ENCODE peak calls at places on chromosome 9, in eight cellular contexts. B, A, N, S, U, Z, Y and D are unnamed samples.

GRCh38 chr9:112403802-112404201 is 23.9 kb downstream of the HSDL2 start:
- DNase-seq in Z (no peak), A (no peak), Y (no peak), N (no peak), S (no peak), U (no peak), B (no peak), D (no peak)

GRCh38 chr9:121286973-121287721 is 19.2 kb downstream of the GSN start:
- DNase-seq in B (peak; percentile 97), Z (no peak), Y (peak; percentile 81), S (peak; percentile 96), N (no peak), U (peak; percentile 94), A (no peak), D (peak; percentile 88)

GRCh38 chr9:20636883-20637440 is 14.7 kb upstream of the MLLT3 start:
- DNase-seq in U (no peak), Z (no peak), B (peak; percentile 65), A (no peak), Y (no peak), N (no peak), S (peak; percentile 6), D (no peak)

GRCh38 chr9:96031962-96032534 is 156.6 kb downstream of the ERCC6L2 start:
- DNase-seq in N (no peak), U (no peak), B (no peak), A (no peak), S (no peak), Z (no peak), Y (no peak), D (no peak)

GRCh38 chr9:111961011-111961410 is 64.4 kb downstream of the UGCG start:
- DNase-seq in A (no peak), S (peak; percentile 28), B (no peak), Z (no peak), U (no peak), Y (no peak), N (no peak), D (no peak)

GRCh38 chr9:101397746-101398334 is 578 bp downstream of the MRPL50 start:
- DNase-seq in A (no peak), U (no peak), S (no peak), B (no peak), N (no peak), Y (no peak), Z (no peak), D (peak; percentile 14)

GRCh38 chr9:8860925-8861324 is 1061.3 kb upstream of the DMAC1 start:
- DNase-seq in N (no peak), Y (no peak), S (no peak), B (peak; percentile 61), U (no peak), A (no peak), Z (no peak), D (no peak)

GRCh38 chr9:71620806-71621205 is 147.5 kb downstream of the CEMIP2 start:
- DNase-seq in B (no peak), Y (no peak), N (no peak), U (no peak), A (no peak), Z (no peak), S (no peak), D (no peak)

GRCh38 chr9:19284729-19285128 is 54.2 kb downstream of the DENND4C start:
- DNase-seq in B (no peak), N (no peak), Z (no peak), A (no peak), Y (no peak), U (no peak), S (no peak), D (no peak)

GRCh38 chr9:4117835-4118610 is 181.8 kb downstream of the GLIS3 start:
- DNase-seq in A (no peak), B (no peak), N (peak; percentile 24), Z (no peak), Y (no peak), S (no peak), U (no peak), D (no peak)

GRCh38 chr9:127311239-127311741 is 46.7 kb downstream of the GARNL3 start:
- DNase-seq in U (peak; percentile 77), N (no peak), Y (peak; percentile 51), Z (peak; percentile 6), A (no peak), B (peak; percentile 64), S (peak; percentile 86), D (peak; percentile 55)

GRCh38 chr9:89922099-89922498 is 317.3 kb downstream of the GADD45G start:
- DNase-seq in A (peak; percentile 49), S (no peak), U (no peak), B (no peak), Y (no peak), N (no peak), Z (no peak), D (no peak)

DNA sequence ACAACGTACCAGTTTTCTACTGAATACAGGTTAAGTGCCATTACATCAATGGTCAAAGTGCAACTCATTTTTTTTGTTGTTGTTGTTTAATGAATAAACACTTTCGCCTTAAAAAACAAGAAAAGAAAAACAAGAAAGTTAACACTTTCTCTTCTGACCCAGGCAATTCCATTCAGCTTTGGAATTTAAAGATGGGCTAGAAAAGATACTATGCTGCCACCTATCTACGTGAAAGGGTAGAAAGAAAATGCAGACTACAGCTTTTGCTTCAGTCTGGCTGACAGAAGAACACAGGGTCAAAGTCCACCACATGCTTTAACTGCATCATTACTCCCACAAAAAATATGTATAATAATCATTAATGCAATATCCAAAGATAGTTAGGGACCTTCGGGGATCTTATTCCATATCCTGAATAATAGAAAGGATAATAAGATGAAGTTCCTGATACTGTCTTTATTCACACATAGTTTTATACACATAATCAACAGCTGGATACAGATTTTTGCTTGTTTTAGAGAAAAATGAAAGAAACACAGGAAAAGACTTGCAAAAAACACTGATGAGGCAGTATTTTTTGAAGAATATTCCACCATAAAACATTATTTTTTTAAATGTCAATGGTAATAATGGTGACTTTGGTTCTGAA is 40.4 kb downstream of the ZDHHC21 start:
- DNase-seq in Y (no peak), S (peak; percentile 37), Z (no peak), B (peak; percentile 29), N (no peak), A (no peak), U (no peak), D (peak; percentile 25)
- TF ChIP-seq CTCF in Y (peak; percentile 16), S (peak; percentile 70), Z (no peak), B (peak; percentile 50), N (no peak), A (no peak), U (no peak), D (peak; percentile 76)

DNA sequence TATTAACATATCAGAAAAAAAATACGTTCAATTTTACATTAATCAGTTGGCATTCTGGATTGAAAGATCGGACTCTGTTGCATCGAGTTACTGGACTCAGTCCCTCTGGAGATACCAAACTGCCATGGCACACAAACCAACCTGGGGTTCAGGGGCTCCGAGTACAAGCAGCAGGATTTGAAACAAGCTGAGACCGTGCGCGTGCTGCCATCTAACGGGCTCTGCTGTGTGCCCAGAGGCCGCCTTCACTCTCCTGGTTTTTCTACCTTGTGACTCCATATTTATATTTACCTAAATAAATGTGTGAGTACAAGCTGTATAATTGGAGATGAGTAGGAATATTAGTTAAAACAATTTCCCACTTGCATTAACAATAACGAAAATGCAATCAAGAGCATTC is 48.2 kb downstream of the ANXA1 start:
- DNase-seq in N (no peak), A (no peak), Y (no peak), U (no peak), B (no peak), S (peak; percentile 50), Z (no peak), D (no peak)
- TF ChIP-seq CTCF in N (no peak), A (no peak), Y (peak; percentile 79), U (no peak), B (peak; percentile 18), S (peak; percentile 69), Z (no peak), D (no peak)

GRCh38 chr9:83233647-83234046 is 170.7 kb upstream of the RASEF start:
- DNase-seq in Y (no peak), U (no peak), N (no peak), A (no peak), Z (no peak), S (no peak), B (no peak), D (no peak)

GRCh38 chr9:83234541-83234940 is 171.6 kb upstream of the RASEF start:
- DNase-seq in S (no peak), Y (no peak), U (no peak), Z (no peak), A (no peak), N (no peak), B (peak; percentile 48), D (no peak)

GRCh38 chr9:83236029-83236696 is 173.2 kb upstream of the RASEF start:
- DNase-seq in A (no peak), Y (no peak), N (no peak), B (no peak), U (no peak), Z (no peak), S (no peak), D (no peak)

GRCh38 chr9:83235524-83235923 is 172.6 kb upstream of the RASEF start:
- DNase-seq in Z (no peak), U (no peak), B (no peak), N (no peak), A (no peak), Y (no peak), S (no peak), D (no peak)

GRCh38 chr9:83231039-83231438 is 168.1 kb upstream of the RASEF start:
- DNase-seq in B (no peak), Y (no peak), N (no peak), U (no peak), Z (no peak), A (no peak), S (no peak), D (peak; percentile 49)
- TF ChIP-seq CTCF in B (no peak), Y (peak; percentile 69), N (no peak), U (no peak), Z (no peak), A (no peak), S (no peak), D (peak; percentile 75)

GRCh38 chr9:134661299-134661698 is 19.7 kb downstream of the COL5A1 start:
- DNase-seq in Z (no peak), Y (no peak), S (no peak), B (no peak), U (no peak), A (no peak), N (no peak), D (no peak)

GRCh38 chr9:134661791-134662142 is 20.2 kb downstream of the COL5A1 start:
- DNase-seq in B (peak; percentile 79), N (no peak), U (no peak), Z (no peak), A (no peak), S (no peak), Y (no peak), D (peak; percentile 93)

GRCh38 chr9:134662143-134662876 is 20.7 kb downstream of the COL5A1 start:
- DNase-seq in U (peak; percentile 90), Z (no peak), Y (no peak), S (peak; percentile 60), B (peak; percentile 91), A (no peak), N (no peak), D (peak; percentile 96)

GRCh38 chr9:134659688-134660131 is 18.1 kb downstream of the COL5A1 start:
- DNase-seq in N (no peak), Z (no peak), B (no peak), S (no peak), Y (no peak), A (no peak), U (no peak), D (no peak)

DNA sequence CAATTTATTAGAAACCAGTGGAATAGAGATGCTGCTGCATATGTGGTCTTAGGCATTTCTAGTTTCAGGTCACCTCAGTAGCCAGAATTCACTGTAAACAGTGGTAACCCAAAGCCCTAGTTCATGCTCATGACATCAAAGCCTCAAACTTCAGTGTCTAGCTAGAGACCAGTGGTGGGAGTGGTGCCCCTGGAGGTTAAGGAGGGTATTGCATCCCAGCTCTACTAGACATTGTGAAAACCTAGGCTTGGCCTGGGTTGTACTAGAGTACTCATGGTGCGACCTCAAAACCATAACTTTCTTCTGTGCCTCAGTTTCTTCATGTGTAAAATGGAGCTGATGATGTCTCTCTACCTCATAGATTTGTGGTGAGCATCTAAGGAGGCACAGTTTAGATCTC is 18.8 kb downstream of the COL5A1 start:
- DNase-seq in A (no peak), U (no peak), B (peak; percentile 38), S (peak; percentile 7), N (no peak), Z (no peak), Y (peak; percentile 10), D (no peak)
- TF ChIP-seq CTCF in A (no peak), U (no peak), B (peak; percentile 80), S (peak; percentile 59), N (peak; percentile 18), Z (no peak), Y (peak; percentile 63), D (peak; percentile 92)